ENCODE peak calls at places on chromosomes 11 and 22, in five cellular contexts. X is AG04450, I is ovary, E is right atrium auricular region, U is OCI-LY7. B is an unnamed sample.

GRCh38 chr11:64349404-64349803 is 9.4 kb downstream of the CCDC88B start:
- DNase-seq in I (no peak), U (no peak), X (no peak), E (no peak), B (no peak)

GRCh38 chr22:43226368-43226979 is 39.5 kb upstream of the TTLL12 start:
- DNase-seq in I (no peak), E (no peak), U (no peak), X (no peak), B (no peak)

GRCh38 chr11:11454671-11455223 is 101.7 kb upstream of the CSNK2A3 start:
- DNase-seq in U (no peak), E (no peak), X (no peak), I (no peak), B (no peak)

GRCh38 chr11:20647976-20648565 is 21.3 kb upstream of the NELL1 start:
- DNase-seq in U (peak), X (peak), I (no peak), E (no peak), B (no peak)

GRCh38 chr11:23097906-23098305 is 237.6 kb upstream of the CCDC179 start:
- DNase-seq in U (no peak), I (no peak), E (no peak), X (no peak), B (no peak)

GRCh38 chr22:37098976-37099577 is 10.4 kb downstream of the TMPRSS6 start:
- DNase-seq in U (peak), E (no peak), X (no peak), I (no peak), B (no peak)

GRCh38 chr11:72111803-72112540 is 523 bp downstream of the ANAPC15 start:
- DNase-seq in X (peak), I (peak), E (peak), U (peak), B (peak)

GRCh38 chr11:122748968-122749687 is 89.2 kb upstream of the CRTAM start:
- DNase-seq in E (peak), X (peak), U (peak), I (no peak), B (no peak)

GRCh38 chr11:92083123-92083522 is 141.5 kb upstream of the FAT3 start:
- DNase-seq in I (no peak), X (no peak), E (no peak), U (no peak), B (no peak)

GRCh38 chr22:44202261-44202789 is 21.6 kb downstream of the PARVG start:
- DNase-seq in X (peak), U (no peak), I (no peak), E (no peak), B (no peak)

GRCh38 chr11:72969894-72970335 is 155.7 kb downstream of the ATG16L2 start:
- DNase-seq in U (no peak), X (no peak), I (no peak), E (no peak), B (no peak)

GRCh38 chr11:19711911-19712280 is 741 bp upstream of the NAV2 start:
- DNase-seq in U (no peak), E (peak), I (no peak), X (no peak), B (no peak)

GRCh38 chr22:22976033-22976922 is 88.7 kb downstream of the IGLL5 start:
- DNase-seq in E (no peak), I (no peak), U (no peak), X (no peak), B (no peak)

GRCh38 chr11:94546886-94547285 is 3.2 kb downstream of the FUT4 start:
- DNase-seq in U (no peak), X (no peak), E (no peak), I (no peak), B (no peak)

GRCh38 chr11:42631223-42631843 is 680.5 kb upstream of the API5 start:
- DNase-seq in E (no peak), X (no peak), I (no peak), U (peak), B (no peak)

GRCh38 chr11:83865636-83866461 is 579.7 kb upstream of the CCDC90B start:
- DNase-seq in X (no peak), I (no peak), E (no peak), U (no peak), B (no peak)

GRCh38 chr22:27776410-27776958 is 25.1 kb downstream of the MN1 start:
- DNase-seq in E (no peak), I (no peak), X (no peak), U (no peak), B (no peak)

GRCh38 chr11:86931965-86932332 is 23.2 kb downstream of the FZD4 start:
- DNase-seq in E (no peak), I (peak), U (no peak), X (no peak), B (no peak)

GRCh38 chr11:68038718-68039525 is at the start of gene TCIRG1:
- DNase-seq in U (peak), E (peak), X (no peak), I (peak), B (peak)

GRCh38 chr22:27292542-27293298 is 508.8 kb downstream of the MN1 start:
- DNase-seq in E (no peak), X (no peak), U (no peak), I (no peak), B (no peak)

GRCh38 chr11:94938399-94939055 is 34.8 kb downstream of the CWC15 start:
- DNase-seq in I (no peak), X (no peak), U (no peak), E (peak), B (peak)

GRCh38 chr11:93849751-93850584 is 450 bp downstream of the VSTM5 start:
- DNase-seq in X (no peak), E (peak), I (peak), U (no peak), B (peak)

GRCh38 chr11:113475160-113475761 is at the start of gene DRD2:
- DNase-seq in U (no peak), X (no peak), I (no peak), E (no peak), B (no peak)

GRCh38 chr22:26273011-26273675 is 103.9 kb downstream of the SEZ6L start:
- DNase-seq in X (no peak), U (no peak), I (no peak), E (no peak), B (no peak)

GRCh38 chr22:22080270-22080669 is 97.7 kb upstream of the TOP3B start:
- DNase-seq in X (no peak), E (peak), U (no peak), I (no peak), B (no peak)

GRCh38 chr11:128283445-128283844 is 303.9 kb downstream of the ETS1 start:
- DNase-seq in I (no peak), X (peak), E (no peak), U (no peak), B (no peak)

GRCh38 chr11:46363031-46363407 is 15.8 kb downstream of the DGKZ start:
- DNase-seq in I (no peak), U (no peak), X (no peak), E (peak), B (peak)

GRCh38 chr22:35900483-35901168 is 128.0 kb downstream of the RBFOX2 start:
- DNase-seq in X (no peak), E (no peak), U (no peak), I (no peak), B (no peak)

DNA sequence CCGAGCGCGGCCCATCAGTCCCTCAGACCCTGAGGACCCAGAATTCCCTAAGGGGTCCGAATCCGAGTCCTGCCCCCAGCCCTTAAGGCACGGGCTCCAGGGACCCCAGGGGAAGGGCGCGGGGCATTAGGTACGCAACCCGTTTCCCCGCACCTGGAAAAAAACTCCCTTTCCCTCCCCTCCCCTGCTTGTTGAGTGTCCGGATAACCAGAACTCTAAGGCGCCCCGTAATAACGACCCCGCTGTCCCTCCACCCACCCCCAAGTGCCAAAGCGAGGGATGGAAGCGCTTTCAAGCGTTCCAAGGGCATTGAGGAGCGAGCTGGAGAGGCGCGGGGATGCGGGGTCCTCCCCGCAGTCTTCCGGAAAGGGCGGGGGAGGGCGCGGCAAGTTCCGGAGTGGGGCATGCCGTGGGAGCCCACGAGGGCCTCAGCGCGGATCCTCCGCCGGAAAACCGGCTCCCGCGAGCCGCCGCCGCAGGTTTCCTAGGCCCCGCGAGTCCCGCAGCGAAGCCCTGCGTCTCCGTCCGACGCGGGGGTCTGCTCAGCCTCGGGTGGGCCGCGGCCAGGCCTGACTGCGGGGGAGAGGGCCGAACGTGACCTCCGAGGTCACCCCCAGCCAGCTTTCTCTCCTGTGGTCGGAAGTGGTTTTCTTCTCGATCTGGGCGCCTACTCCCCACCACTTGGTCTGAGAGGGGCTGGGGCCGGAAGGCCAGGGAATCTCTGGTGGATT is 3.9 kb upstream of the CCND1 start:
- DNase-seq in X (no peak), U (no peak), I (no peak), E (no peak), B (no peak)
- H3K4me3 ChIP-seq in X (peak), U (no peak), I (peak), E (peak), B (peak)

GRCh38 chr11:33828604-33829429 is 54.5 kb upstream of the FBXO3 start:
- DNase-seq in U (no peak), X (no peak), E (no peak), I (no peak), B (no peak)

GRCh38 chr11:33830903-33831648 is 56.8 kb upstream of the FBXO3 start:
- DNase-seq in I (no peak), E (no peak), U (no peak), X (no peak), B (no peak)

GRCh38 chr11:33832676-33833075 is 58.4 kb upstream of the FBXO3 start:
- DNase-seq in X (no peak), I (no peak), E (no peak), U (no peak), B (no peak)

GRCh38 chr11:33827206-33827605 is 52.9 kb upstream of the FBXO3 start:
- DNase-seq in X (no peak), U (no peak), E (no peak), I (no peak), B (no peak)

DNA sequence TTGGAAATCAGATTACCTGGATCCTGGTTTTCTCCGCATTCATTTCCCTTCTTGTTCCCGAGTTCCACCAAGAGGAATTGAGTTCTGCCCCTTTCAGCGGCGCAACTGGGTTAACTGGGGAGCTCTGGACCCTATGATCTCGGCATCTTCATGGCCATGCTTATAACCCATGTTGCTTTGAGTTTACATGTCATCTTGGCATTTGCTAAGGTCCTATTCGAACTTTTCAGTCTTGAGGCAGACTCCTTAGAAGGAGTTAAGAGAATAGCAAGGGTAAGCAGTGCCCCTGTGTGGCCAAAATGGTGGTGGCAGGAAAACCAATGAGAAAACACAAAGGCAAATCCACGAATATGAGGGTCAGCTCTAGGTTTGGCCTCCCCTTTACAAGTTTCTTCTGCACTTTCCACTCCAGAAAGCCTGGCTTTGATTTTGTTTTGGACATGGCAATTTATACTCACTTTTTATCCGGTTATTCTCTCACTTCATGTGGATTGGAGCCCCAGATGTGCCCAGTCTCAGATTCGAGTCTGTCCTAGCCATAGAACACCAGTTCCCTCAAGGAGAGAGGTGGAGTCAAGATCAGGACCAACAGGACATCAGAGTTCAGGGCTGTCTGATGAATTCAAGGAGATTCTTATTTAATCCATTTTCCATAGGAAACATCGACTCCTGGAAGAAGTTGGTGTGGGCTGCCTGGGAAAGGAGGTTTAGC is 55.3 kb upstream of the FBXO3 start:
- DNase-seq in X (peak), U (peak), I (peak), E (peak), B (no peak)
- TF ChIP-seq CTCF in X (peak), U (peak), I (peak), E (peak), B (peak)

DNA sequence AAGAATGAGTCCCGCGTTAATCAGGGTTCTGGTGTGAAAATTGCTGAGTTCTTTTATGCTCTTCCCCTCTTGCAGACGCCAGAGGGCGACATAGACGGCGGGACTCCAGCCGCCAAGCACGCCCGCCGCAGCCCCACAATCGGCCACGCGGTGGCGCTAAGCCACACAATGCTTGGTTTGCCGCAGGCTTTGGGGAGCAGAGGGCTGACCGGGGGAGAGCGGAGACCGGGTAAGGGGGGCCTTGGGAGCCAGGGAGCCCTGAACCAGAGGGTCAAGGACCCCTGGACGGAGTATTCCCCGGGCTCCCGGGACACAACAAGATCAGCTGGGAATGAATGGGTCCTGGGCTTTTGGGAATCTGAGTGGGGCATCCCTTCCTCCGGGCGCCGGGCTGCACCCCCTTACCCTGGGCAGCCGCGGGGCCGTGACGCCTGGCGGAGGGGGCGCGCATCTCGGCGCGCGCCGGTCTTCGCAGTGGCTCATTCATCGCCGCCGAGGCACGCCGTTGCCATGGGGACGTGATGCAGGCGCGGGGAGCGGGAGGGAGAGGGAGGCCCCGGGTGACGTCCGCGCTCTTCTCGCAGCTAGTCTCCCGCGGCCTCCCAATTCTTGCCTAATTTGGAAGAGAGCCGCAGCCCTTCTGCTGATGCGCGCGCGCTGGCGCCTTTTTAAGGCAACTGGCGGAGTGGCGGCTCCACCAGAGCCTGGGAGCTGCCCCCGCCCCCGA is 12.2 kb upstream of the NPAS4 start:
- DNase-seq in E (peak), I (peak), X (peak), U (peak), B (peak)
- H3K27ac ChIP-seq in E (peak), I (peak), X (no peak), U (no peak), B (no peak)

GRCh38 chr11:357582-357981 is 11.7 kb upstream of the B4GALNT4 start:
- DNase-seq in E (no peak), I (no peak), U (no peak), X (no peak), B (no peak)

GRCh38 chr11:353315-353857 is 15.9 kb upstream of the B4GALNT4 start:
- DNase-seq in U (no peak), X (peak), E (peak), I (peak), B (peak)

GRCh38 chr11:356610-357009 is 12.7 kb upstream of the B4GALNT4 start:
- DNase-seq in U (no peak), X (no peak), I (no peak), E (no peak), B (no peak)

GRCh38 chr11:358129-358805 is 11.0 kb upstream of the B4GALNT4 start:
- DNase-seq in E (no peak), X (no peak), U (no peak), I (no peak), B (no peak)

DNA sequence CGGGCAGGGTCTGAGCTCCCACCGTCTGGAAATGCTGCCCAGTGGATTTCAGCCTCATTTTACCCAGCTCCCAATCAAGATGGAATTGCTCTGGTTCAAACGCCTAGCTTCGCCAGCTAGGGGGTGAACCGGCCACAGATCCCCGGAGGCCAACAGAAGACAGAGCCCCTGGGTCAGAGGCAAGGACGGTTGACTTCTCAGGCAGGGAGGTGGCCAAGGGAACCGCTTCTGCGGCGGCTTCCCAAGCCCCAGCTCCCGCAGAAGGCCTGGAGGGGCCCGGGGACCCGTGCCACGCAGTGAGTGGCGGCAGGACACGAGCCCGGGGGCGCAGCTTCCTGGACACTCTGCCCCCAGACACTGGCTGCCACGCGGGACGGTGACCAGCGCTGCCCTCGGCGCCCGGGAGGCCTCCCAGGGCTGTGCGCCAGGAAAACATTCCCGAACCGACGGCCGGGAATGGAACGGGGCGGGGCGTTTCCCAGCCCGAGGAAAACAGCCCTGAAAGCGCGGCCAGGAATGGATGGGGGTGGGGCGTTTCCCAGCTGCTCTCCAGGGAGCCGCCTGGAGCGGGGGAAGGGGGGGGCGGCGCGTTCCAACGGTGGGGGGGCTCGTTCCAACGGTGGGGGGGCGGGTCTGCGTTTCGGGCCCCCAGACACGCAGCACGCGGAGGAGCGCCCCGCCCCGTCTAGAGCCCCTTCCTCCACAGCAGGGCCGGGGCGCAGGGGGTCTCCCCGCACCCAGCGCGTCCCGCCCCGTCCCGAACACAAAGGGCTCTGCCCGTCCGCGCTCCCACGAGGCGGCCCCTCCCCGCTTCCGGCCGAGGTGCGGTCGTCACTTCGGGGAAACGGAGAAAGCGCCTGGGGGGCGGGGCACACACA is 13.5 kb upstream of the B4GALNT4 start:
- DNase-seq in I (peak), X (peak), U (peak), E (peak), B (peak)
- H3K4me3 ChIP-seq in I (peak), X (peak), U (peak), E (peak), B (peak)

GRCh38 chr11:120079750-120080610 is 57.9 kb downstream of the TRIM29 start:
- DNase-seq in E (no peak), X (no peak), I (no peak), U (peak), B (no peak)
- TF ChIP-seq CTCF in E (peak), X (peak), I (no peak), U (peak), B (peak)

GRCh38 chr11:33898957-33899356 is 7.1 kb upstream of the LMO2 start:
- DNase-seq in U (no peak), X (no peak), I (no peak), E (no peak), B (no peak)
- H3K27ac ChIP-seq in U (no peak), X (no peak), I (no peak), E (peak), B (no peak)

DNA sequence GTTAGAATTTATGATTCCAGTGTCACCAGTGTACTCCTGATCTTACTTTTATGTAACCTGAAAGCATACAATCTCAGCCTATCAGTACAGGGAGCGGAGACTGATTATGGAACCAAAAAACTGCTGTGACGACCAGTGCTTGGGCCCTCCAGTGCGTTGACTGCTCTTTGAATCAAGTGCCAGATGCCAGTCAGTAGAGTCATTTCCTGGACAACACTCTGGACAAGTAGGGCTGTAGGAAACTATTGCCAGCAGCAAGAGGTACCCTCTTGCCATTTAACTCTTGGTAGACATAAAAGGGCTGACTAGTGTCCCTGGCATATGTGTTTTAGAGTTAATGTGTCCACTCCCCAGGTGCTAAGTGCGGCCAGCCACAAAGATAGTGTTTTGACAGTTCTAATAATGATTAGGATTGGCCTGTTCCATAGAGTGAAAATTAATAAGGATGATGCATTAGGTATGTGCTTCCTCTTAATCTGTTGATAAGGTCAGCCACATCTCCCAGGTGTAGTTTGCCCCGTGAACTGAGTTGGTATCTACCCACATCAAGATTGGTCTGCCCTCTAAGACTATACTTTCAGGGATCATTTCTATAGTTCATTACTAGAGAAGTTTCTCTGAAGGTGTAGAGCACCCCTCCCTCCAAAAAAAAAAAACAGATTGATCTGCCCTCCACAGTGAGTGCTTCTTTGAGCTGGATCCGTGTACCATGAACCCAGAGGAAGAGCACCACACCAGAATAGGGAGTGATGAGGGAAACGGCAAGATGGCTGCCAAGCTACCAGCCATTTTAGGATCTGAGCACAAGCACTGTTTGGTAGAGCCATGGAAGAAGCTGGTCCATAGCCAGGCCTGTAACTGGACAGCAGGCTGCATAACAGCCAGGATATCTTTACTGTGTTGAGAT is 20.7 kb upstream of the AIFM3 start:
- DNase-seq in U (no peak), E (no peak), I (no peak), X (no peak), B (no peak)
- H3K4me3 ChIP-seq in U (no peak), E (no peak), I (no peak), X (no peak), B (no peak)

GRCh38 chr11:80844110-80844509 is 1403.3 kb upstream of the TENM4 start:
- DNase-seq in X (no peak), U (no peak), I (no peak), E (no peak), B (no peak)
- TF ChIP-seq CTCF in X (no peak), U (no peak), I (no peak), E (no peak), B (no peak)

B was measured in right lobe of liver.